ENCODE peak calls at places on chromosomes 7 and 10, in six cellular contexts. J is GM12878, W is GM12892, E is K562, F is HepG2, Q is H1. A is an unnamed sample.
A peak's percentile ranks its signal among the peaks of the same experiment; 100 is the strongest.

GRCh38 chr7:80821781-80822180 is 97.1 kb downstream of the SEMA3C start:
- DNase-seq in J (no peak), W (no peak), E (no peak), F (peak; percentile 35), Q (no peak), A (no peak)

GRCh38 chr7:138285129-138285528 is 174.9 kb upstream of the TRIM24 start:
- DNase-seq in J (no peak), W (no peak), E (no peak), F (peak; percentile 40), Q (peak; percentile 13), A (no peak)

GRCh38 chr7:34337163-34337562 is 320.9 kb upstream of the NPSR1 start:
- DNase-seq in J (no peak), W (no peak), E (no peak), F (no peak), Q (no peak), A (no peak)

GRCh38 chr10:103542764-103543616 is 49.5 kb downstream of the NEURL1 start:
- DNase-seq in J (peak; percentile 13), W (no peak), E (peak; percentile 41), F (peak; percentile 14), Q (no peak), A (no peak)

GRCh38 chr10:84539244-84539643 is 210.9 kb downstream of the CCSER2 start:
- DNase-seq in J (no peak), W (no peak), E (no peak), F (no peak), Q (no peak), A (no peak)

GRCh38 chr10:123157210-123157609 is 3.0 kb downstream of the BUB3 start:
- DNase-seq in J (no peak), W (no peak), E (peak; percentile 13), F (peak; percentile 67), Q (no peak), A (no peak)

GRCh38 chr10:79248341-79248931 is 98.8 kb upstream of the PPIF start:
- DNase-seq in J (no peak), W (no peak), E (no peak), F (no peak), Q (no peak), A (no peak)

GRCh38 chr10:31620236-31621151 is 301.5 kb downstream of the ZEB1 start:
- DNase-seq in J (no peak), W (no peak), E (peak; percentile 14), F (no peak), Q (peak; percentile 84), A (no peak)

GRCh38 chr10:25390733-25391132 is 215.9 kb downstream of the GPR158 start:
- DNase-seq in J (no peak), W (no peak), E (no peak), F (no peak), Q (no peak), A (no peak)

GRCh38 chr7:134750083-134751062 is 29.1 kb upstream of the CALD1 start:
- DNase-seq in J (no peak), W (peak; percentile 33), E (peak; percentile 86), F (peak; percentile 27), Q (peak; percentile 89), A (peak; percentile 19)

GRCh38 chr10:21510218-21511070 is 15.0 kb downstream of the SKIDA1 start:
- DNase-seq in J (no peak), W (no peak), E (no peak), F (no peak), Q (peak; percentile 81), A (no peak)

DNA sequence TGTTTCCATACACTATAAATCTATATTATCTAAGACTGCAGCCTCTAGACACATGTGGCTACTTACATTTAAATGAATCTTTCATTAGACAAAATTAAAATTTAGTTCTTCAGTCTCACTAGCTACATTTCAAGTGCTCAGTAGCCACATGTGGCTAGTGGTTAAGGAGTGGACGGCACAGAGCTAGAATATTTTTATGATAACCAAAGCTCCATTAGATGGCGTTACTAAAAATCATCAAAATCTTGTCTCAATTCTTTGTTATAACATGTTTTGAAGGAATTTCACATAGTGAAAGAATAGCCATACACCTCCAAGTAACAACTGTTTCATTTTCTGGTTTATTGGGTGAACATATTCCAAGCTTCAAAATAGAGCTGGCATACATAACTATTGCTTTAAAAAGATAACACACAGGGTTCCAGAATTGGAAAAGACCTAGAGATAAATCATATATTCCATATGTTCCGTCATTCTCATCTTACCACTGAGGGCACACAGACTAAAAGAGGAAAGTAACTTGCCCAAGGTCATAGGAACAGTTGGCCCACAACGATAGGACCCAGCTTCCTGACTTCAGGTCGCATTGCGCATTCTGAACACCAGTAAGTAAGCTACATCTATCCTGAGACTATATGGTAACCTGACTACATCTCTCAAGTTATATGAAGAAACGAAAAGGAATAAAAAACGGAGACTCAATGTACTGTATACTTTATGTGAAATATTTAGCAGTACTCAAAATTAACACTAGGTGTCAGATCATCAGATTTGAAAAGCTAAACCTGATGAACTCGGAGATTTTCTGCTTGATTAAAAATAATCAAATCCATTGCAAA is 66.6 kb downstream of the CAV1 start:
- DNase-seq in J (no peak), W (no peak), E (peak; percentile 21), F (no peak), Q (no peak), A (no peak)
- TF ChIP-seq TAF1 in J (no peak), W (no peak), E (no peak), F (no peak), Q (no peak), A (no peak)

GRCh38 chr10:35058134-35058533 is 32.0 kb downstream of the CUL2 start:
- DNase-seq in J (peak; percentile 20), W (no peak), E (no peak), F (peak; percentile 3), Q (no peak), A (no peak)
- TF ChIP-seq POLR2AphosphoS5 in J (no peak), W (no peak), E (no peak), F (no peak), Q (no peak), A (no peak)

DNA sequence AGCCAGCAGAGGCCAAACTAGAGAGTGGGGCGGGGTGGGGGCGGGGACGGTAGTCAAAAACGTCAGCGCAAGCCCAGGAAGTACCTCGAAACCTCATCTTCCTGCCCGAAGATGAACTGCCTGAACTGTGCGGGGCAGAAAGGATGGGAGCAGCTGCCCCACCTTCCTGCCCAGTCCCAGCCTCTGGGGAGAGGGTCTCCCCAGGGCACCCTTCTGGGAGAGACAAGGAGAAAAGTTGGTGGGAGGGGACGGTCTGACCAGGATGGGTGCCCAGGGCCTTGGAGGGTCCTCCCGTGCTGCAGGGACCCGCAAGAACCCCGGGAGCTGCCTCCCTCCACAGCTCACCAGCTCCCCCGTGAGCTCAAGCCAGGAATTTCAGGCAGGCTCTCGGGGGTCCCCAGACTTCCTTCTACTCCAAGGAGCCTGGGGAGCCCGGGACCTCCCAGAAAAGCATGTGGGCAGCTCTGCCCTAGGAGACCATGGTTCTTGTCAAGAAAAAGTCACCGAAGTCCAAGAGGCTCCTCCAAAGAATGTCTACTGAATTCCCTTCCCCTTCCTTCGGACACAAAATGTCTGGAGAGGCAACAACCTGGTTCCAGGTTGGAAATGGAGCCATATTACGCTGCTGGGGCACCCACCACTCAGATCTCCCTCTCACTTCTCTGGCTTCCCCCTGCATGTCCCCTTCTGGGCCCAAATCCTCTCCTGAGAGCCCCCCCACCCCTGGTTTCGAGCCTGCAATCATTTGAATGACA is 52.8 kb downstream of the RGS10 start:
- DNase-seq in J (no peak), W (peak; percentile 71), E (peak; percentile 46), F (peak; percentile 16), Q (peak; percentile 98), A (peak; percentile 71)
- TF ChIP-seq POLR2A in J (peak; percentile 65), W (no peak), E (no peak), F (no peak), Q (no peak), A (no peak)

GRCh38 chr7:139940866-139941265 is 111.8 kb downstream of the TBXAS1 start:
- DNase-seq in J (no peak), W (no peak), E (peak; percentile 34), F (no peak), Q (no peak), A (no peak)

GRCh38 chr7:139944248-139944647 is 115.2 kb downstream of the TBXAS1 start:
- DNase-seq in J (no peak), W (no peak), E (no peak), F (no peak), Q (no peak), A (no peak)

GRCh38 chr7:139941866-139942265 is 112.8 kb downstream of the TBXAS1 start:
- DNase-seq in J (no peak), W (no peak), E (no peak), F (no peak), Q (no peak), A (no peak)

GRCh38 chr7:139942686-139943085 is 113.6 kb downstream of the TBXAS1 start:
- DNase-seq in J (no peak), W (no peak), E (no peak), F (no peak), Q (no peak), A (no peak)

GRCh38 chr7:139943391-139943790 is 114.3 kb downstream of the TBXAS1 start:
- DNase-seq in J (no peak), W (no peak), E (no peak), F (no peak), Q (no peak), A (no peak)
- TF ChIP-seq TAF1 in J (no peak), W (no peak), E (no peak), F (no peak), Q (no peak), A (no peak)

DNA sequence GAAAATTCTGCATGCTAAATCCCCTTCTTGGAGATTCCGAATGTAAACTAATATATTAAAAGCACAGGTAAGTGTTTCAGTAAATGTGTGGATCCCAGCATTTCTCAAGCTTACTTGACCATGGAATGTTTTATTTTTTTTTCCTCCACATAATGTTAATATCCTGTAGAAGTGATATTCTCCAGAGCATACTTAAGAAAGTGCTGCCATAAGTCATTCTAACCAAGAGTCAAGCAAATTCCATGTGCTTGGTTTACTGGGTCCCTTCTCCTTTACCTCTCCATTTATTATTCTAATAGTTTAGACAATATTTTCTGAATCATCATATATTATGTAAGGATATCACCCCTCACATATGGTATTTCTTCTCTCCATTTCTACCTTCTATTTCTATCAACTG is 266.9 kb upstream of the HPS1 start:
- DNase-seq in J (no peak), W (no peak), E (no peak), F (no peak), Q (no peak), A (no peak)
- TF ChIP-seq POLR2AphosphoS5 in J (no peak), W (no peak), E (no peak), F (no peak), Q (no peak), A (no peak)

DNA sequence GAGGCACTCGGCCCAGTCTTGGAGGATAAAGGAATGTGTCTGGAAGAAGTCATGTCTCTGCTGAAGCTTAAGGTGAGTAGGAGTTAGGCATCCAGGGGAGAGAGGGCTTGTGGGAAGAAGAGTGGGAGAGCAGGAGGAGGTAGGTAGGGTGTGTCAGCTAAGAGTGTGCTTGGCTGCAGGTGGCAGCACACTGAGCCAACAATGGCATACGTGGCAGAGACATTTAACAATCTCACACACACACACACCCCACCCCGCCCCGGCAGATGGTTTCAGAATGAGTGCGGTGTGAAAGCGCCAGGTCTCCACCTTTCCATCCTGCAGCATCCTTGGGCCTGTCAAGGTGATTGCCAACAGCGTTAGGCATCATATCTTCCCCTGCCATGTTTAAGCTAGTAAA is 11.2 kb upstream of the ARPC1A start:
- DNase-seq in J (peak; percentile 15), W (no peak), E (no peak), F (no peak), Q (no peak), A (peak; percentile 30)
- TF ChIP-seq POLR2A in J (no peak), W (no peak), E (no peak), F (no peak), Q (no peak), A (no peak)

A was measured in GM12891.